ENCODE peak calls at places on chromosome 2, in seven cellular contexts. X is fibroblast of pulmonary artery, Q is AG04450, N is transverse colon, A is body of pancreas, S is psoas muscle, L is adrenal gland. J is an unnamed sample.

GRCh38 chr2:238285653-238286082 is 2.7 kb downstream of the PER2 start:
- DNase-seq in X (peak; percentile 93), Q (peak; percentile 85), N (peak; percentile 89), A (peak; percentile 94), S (peak; percentile 84), L (peak; percentile 54), J (peak; percentile 96)

GRCh38 chr2:143261986-143262784 is 133.0 kb downstream of the ARHGAP15 start:
- DNase-seq in X (no peak), Q (no peak), N (peak; percentile 14), A (no peak), S (no peak), L (peak; percentile 10), J (no peak)

GRCh38 chr2:24855703-24856102 is 62.5 kb downstream of the CENPO start:
- DNase-seq in X (peak; percentile 39), Q (no peak), N (no peak), A (no peak), S (peak; percentile 82), L (peak; percentile 17), J (peak; percentile 61)

GRCh38 chr2:36704475-36705150 is 8.1 kb downstream of the VIT start:
- DNase-seq in X (no peak), Q (no peak), N (no peak), A (no peak), S (peak; percentile 53), L (no peak), J (no peak)

GRCh38 chr2:88642278-88642677 is 15.0 kb upstream of the EIF2AK3 start:
- DNase-seq in X (no peak), Q (no peak), N (no peak), A (no peak), S (no peak), L (no peak), J (no peak)

GRCh38 chr2:228474466-228474865 is 293.0 kb upstream of the SPHKAP start:
- DNase-seq in X (no peak), Q (no peak), N (no peak), A (no peak), S (no peak), L (no peak), J (no peak)

GRCh38 chr2:103986001-103986400 is 867.9 kb upstream of the POU3F3 start:
- DNase-seq in X (no peak), Q (no peak), N (no peak), A (no peak), S (no peak), L (no peak), J (no peak)

GRCh38 chr2:64636105-64636873 is 17.4 kb downstream of the SERTAD2 start:
- DNase-seq in X (no peak), Q (no peak), N (no peak), A (no peak), S (no peak), L (no peak), J (no peak)

GRCh38 chr2:240411261-240412160 is 24.0 kb upstream of the GPC1 start:
- DNase-seq in X (no peak), Q (no peak), N (no peak), A (no peak), S (peak; percentile 43), L (no peak), J (no peak)

GRCh38 chr2:159795781-159796667 is 2.0 kb downstream of the CD302 start:
- DNase-seq in X (peak; percentile 31), Q (no peak), N (no peak), A (no peak), S (no peak), L (no peak), J (no peak)

GRCh38 chr2:52260904-52261303 is 1229.0 kb upstream of the NRXN1 start:
- DNase-seq in X (peak; percentile 61), Q (peak; percentile 47), N (no peak), A (no peak), S (no peak), L (no peak), J (peak; percentile 38)

GRCh38 chr2:11869423-11869991 is 123.1 kb downstream of the LPIN1 start:
- DNase-seq in X (no peak), Q (no peak), N (no peak), A (no peak), S (no peak), L (no peak), J (no peak)

DNA sequence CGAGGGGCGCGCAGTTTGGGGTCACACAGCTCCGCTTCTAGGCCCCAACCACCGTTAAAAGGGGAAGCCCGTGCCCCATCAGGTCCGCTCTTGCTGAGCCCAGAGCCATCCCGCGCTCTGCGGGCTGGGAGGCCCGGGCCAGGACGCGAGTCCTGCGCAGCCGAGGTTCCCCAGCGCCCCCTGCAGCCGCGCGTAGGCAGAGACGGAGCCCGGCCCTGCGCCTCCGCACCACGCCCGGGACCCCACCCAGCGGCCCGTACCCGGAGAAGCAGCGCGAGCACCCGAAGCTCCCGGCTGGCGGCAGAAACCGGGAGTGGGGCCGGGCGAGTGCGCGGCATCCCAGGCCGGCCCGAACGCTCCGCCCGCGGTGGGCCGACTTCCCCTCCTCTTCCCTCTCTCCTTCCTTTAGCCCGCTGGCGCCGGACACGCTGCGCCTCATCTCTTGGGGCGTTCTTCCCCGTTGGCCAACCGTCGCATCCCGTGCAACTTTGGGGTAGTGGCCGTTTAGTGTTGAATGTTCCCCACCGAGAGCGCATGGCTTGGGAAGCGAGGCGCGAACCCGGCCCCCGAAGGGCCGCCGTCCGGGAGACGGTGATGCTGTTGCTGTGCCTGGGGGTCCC is at the start of gene ITGA4:
- DNase-seq in X (peak; percentile 83), Q (peak; percentile 34), N (peak; percentile 85), A (peak; percentile 40), S (peak; percentile 77), L (peak; percentile 43), J (peak; percentile 82)
- H3K4me3 ChIP-seq in X (peak within 1 kb of the TSS; percentile 75), Q (peak within 1 kb of the TSS; percentile 74), N (peak within 1 kb of the TSS; percentile 51), A (peak within 1 kb of the TSS; percentile 10), S (peak within 1 kb of the TSS; percentile 59), L (no peak within 1 kb of the TSS), J (peak within 1 kb of the TSS; percentile 79)

GRCh38 chr2:239379641-239380170 is 21.1 kb downstream of the HDAC4 start:
- DNase-seq in X (no peak), Q (no peak), N (no peak), A (no peak), S (peak; percentile 46), L (no peak), J (no peak)
- TF ChIP-seq CTCF in X (no peak), Q (no peak), N (no peak), A (no peak), S (no peak), L (no peak), J (peak; percentile 6)

GRCh38 chr2:85706063-85706462 is 11.9 kb downstream of the GNLY start:
- DNase-seq in X (no peak), Q (no peak), N (no peak), A (no peak), S (no peak), L (no peak), J (no peak)

GRCh38 chr2:85706604-85707296 is 12.6 kb downstream of the GNLY start:
- DNase-seq in X (no peak), Q (no peak), N (peak; percentile 32), A (no peak), S (peak; percentile 66), L (peak; percentile 77), J (no peak)

GRCh38 chr2:85704038-85704437 is 9.9 kb downstream of the GNLY start:
- DNase-seq in X (no peak), Q (no peak), N (no peak), A (no peak), S (no peak), L (no peak), J (no peak)

GRCh38 chr2:85705680-85706039 is 11.5 kb downstream of the GNLY start:
- DNase-seq in X (peak; percentile 99), Q (peak; percentile 91), N (peak; percentile 28), A (no peak), S (peak; percentile 76), L (peak; percentile 81), J (peak; percentile 92)

DNA sequence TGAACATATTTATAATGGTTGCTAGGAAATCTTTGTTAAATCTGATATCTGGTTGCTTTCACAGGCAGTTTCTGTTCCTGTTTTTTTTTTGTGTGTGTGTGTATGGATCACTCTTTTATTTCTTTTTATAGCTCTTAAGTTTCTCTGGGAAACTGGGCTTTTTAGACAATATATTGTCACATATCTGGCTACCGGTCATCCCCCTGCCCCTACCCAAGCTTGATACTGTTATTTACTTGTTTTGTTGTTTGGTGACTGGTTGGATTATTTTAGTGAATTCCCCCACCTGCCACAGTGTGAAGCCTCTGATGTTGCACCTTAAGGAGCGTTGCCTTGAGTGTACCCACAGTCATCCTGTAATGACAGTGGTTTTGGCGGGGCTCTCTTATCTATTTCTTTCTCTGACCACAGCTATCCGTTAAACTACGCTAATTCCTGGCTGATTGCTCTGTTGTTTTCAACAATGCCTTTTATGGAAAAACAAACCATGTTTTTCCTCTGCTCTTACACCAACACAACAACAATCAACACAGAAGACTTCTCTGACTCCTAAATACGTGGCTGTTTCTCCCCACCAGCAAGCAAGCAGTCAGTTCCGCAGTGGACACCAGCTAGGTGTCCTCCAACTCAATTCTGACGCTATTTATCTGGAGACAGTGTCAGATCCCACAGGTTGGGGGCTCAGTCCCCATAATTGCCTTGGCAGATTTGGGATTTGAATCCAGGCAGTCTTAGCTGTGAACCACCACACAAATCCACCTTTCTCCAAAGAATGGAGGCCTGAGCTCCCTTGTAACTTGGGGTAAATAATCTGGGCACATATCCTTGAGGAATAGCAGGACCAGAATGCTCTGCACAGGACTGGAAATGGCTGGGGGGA is 10.9 kb downstream of the GNLY start:
- DNase-seq in X (no peak), Q (no peak), N (no peak), A (no peak), S (no peak), L (no peak), J (no peak)
- H3K4me3 ChIP-seq in X (no peak overlapping the region), Q (no peak overlapping the region), N (no peak overlapping the region), A (no peak overlapping the region), S (no peak overlapping the region), L (no peak overlapping the region), J (no peak overlapping the region)

GRCh38 chr2:120436885-120437603 is 91.1 kb downstream of the INHBB start:
- DNase-seq in X (peak; percentile 25), Q (no peak), N (no peak), A (peak; percentile 44), S (no peak), L (peak; percentile 53), J (peak; percentile 12)
- TF ChIP-seq CTCF in X (peak; percentile 38), Q (peak; percentile 39), N (no peak), A (peak; percentile 17), S (peak; percentile 26), L (peak; percentile 47), J (peak; percentile 48)

DNA sequence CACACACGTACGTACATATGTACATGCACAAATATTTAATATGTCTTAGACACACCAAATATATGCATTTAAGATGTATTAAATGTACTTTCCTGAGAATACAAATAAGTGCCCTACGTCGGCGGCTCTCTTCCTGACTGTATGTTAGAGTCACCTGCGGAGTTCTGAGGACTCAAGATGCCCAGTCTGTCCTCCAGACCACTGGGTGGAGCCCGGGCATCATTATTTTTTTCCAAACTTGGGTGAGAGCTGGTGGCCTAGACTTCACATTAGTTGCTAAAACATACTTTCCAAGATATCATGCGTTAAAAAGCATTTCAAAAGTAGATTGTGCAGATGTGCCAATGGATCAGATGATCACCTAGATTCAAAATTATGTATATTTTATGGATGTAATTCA is 2.9 kb downstream of the IL18R1 start:
- DNase-seq in X (no peak), Q (no peak), N (no peak), A (no peak), S (no peak), L (no peak), J (no peak)
- H3K4me3 ChIP-seq in X (no peak overlapping the region), Q (no peak overlapping the region), N (no peak overlapping the region), A (no peak overlapping the region), S (no peak overlapping the region), L (no peak overlapping the region), J (no peak overlapping the region)